ENCODE peak calls at places on chromosomes 7 and 10, in five cellular contexts. One of them, this sample, is unnamed.

GRCh38 chr7:41437257-41438196 is 265.4 kb downstream of the INHBA start:
- DNase-seq in K562: no peak
- DNase-seq in H1: no peak
- DNase-seq in GM12878: no peak
- DNase-seq in HepG2: no peak
- DNase-seq in this sample: peak

GRCh38 chr10:26474062-26474461 is 35.9 kb downstream of the APBB1IP start:
- DNase-seq in K562: no peak
- DNase-seq in H1: no peak
- DNase-seq in GM12878: no peak
- DNase-seq in HepG2: no peak
- DNase-seq in this sample: no peak

GRCh38 chr7:4282434-4283223 is 399.5 kb upstream of the FOXK1 start:
- DNase-seq in K562: no peak
- DNase-seq in H1: no peak
- DNase-seq in GM12878: no peak
- DNase-seq in HepG2: no peak
- DNase-seq in this sample: no peak

GRCh38 chr10:11320809-11321520 is 290.5 kb downstream of the USP6NL start:
- DNase-seq in K562: no peak
- DNase-seq in H1: peak
- DNase-seq in GM12878: no peak
- DNase-seq in HepG2: no peak
- DNase-seq in this sample: no peak

GRCh38 chr10:47247190-47248059 is 52.6 kb upstream of the GDF10 start:
- DNase-seq in K562: no peak
- DNase-seq in H1: peak
- DNase-seq in GM12878: no peak
- DNase-seq in HepG2: no peak
- DNase-seq in this sample: no peak

GRCh38 chr10:68327889-68328786 is 3.7 kb upstream of the HNRNPH3 start:
- DNase-seq in K562: no peak
- DNase-seq in H1: no peak
- DNase-seq in GM12878: no peak
- DNase-seq in HepG2: peak
- DNase-seq in this sample: peak

GRCh38 chr7:106765727-106766355 is 99.2 kb upstream of the PIK3CG start:
- DNase-seq in K562: no peak
- DNase-seq in H1: no peak
- DNase-seq in GM12878: no peak
- DNase-seq in HepG2: no peak
- DNase-seq in this sample: no peak

GRCh38 chr7:88243345-88243909 is 23.6 kb upstream of the SRI start:
- DNase-seq in K562: no peak
- DNase-seq in H1: peak
- DNase-seq in GM12878: peak
- DNase-seq in HepG2: peak
- DNase-seq in this sample: peak

GRCh38 chr7:135620980-135621850 is 41.1 kb upstream of the STMP1 start:
- DNase-seq in K562: peak
- DNase-seq in H1: no peak
- DNase-seq in GM12878: no peak
- DNase-seq in HepG2: peak
- DNase-seq in this sample: peak

GRCh38 chr10:16816142-16816541 is 1.1 kb downstream of the RSU1 start:
- DNase-seq in K562: peak
- DNase-seq in H1: no peak
- DNase-seq in GM12878: no peak
- DNase-seq in HepG2: no peak
- DNase-seq in this sample: no peak

GRCh38 chr7:78967046-78967445 is 486.4 kb downstream of the MAGI2 start:
- DNase-seq in K562: no peak
- DNase-seq in H1: no peak
- DNase-seq in GM12878: no peak
- DNase-seq in HepG2: no peak
- DNase-seq in this sample: no peak

GRCh38 chr7:13778967-13779366 is 210.5 kb downstream of the ETV1 start:
- DNase-seq in K562: no peak
- DNase-seq in H1: no peak
- DNase-seq in GM12878: no peak
- DNase-seq in HepG2: no peak
- DNase-seq in this sample: peak

GRCh38 chr10:46297406-46298204 is 10.8 kb downstream of the ANTXRL start:
- DNase-seq in K562: peak
- DNase-seq in H1: peak
- DNase-seq in GM12878: no peak
- DNase-seq in HepG2: no peak
- DNase-seq in this sample: no peak

GRCh38 chr7:136868496-136869005 is at the start of gene CHRM2:
- DNase-seq in K562: no peak
- DNase-seq in H1: peak
- DNase-seq in GM12878: no peak
- DNase-seq in HepG2: no peak
- DNase-seq in this sample: no peak

GRCh38 chr7:143337216-143337615 is 21.3 kb downstream of the CLCN1 start:
- DNase-seq in K562: no peak
- DNase-seq in H1: no peak
- DNase-seq in GM12878: no peak
- DNase-seq in HepG2: no peak
- DNase-seq in this sample: no peak

GRCh38 chr7:143343596-143343995 is 18.9 kb downstream of the FAM131B start:
- DNase-seq in K562: no peak
- DNase-seq in H1: no peak
- DNase-seq in GM12878: no peak
- DNase-seq in HepG2: no peak
- DNase-seq in this sample: no peak

GRCh38 chr7:143346018-143346417 is 16.5 kb downstream of the FAM131B start:
- DNase-seq in K562: no peak
- DNase-seq in H1: no peak
- DNase-seq in GM12878: no peak
- DNase-seq in HepG2: no peak
- DNase-seq in this sample: no peak

GRCh38 chr7:143345428-143345900 is 17.0 kb downstream of the FAM131B start:
- DNase-seq in K562: peak
- DNase-seq in H1: peak
- DNase-seq in GM12878: no peak
- DNase-seq in HepG2: no peak
- DNase-seq in this sample: peak

DNA sequence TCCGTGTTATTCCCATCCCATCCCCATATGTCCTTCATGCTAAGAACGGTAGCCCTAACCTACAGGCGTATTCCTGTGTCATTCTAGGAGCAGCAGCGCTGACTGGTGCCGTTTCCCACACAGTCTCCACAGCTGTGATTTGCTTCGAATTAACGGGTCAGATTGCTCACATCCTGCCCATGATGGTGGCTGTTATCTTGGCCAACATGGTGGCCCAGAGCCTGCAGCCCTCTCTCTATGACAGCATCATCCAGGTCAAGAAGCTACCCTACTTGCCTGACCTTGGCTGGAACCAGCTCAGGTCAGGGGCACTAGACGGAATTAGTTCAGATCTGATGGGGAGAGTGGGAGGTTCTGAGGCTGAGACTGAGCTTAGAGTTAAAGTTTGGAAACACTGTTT is 20.7 kb downstream of the FAM131B start:
- DNase-seq in K562: no peak
- DNase-seq in H1: no peak
- DNase-seq in GM12878: no peak
- DNase-seq in HepG2: no peak
- DNase-seq in this sample: no peak
- H3K4me2 ChIP-seq in K562: no peak
- H3K4me2 ChIP-seq in H1: no peak
- H3K4me2 ChIP-seq in GM12878: no peak
- H3K4me2 ChIP-seq in HepG2: no peak
- H3K4me2 ChIP-seq in this sample: no peak

GRCh38 chr10:61329854-61330253 is 123.3 kb downstream of the TMEM26 start:
- DNase-seq in K562: no peak
- DNase-seq in H1: no peak
- DNase-seq in GM12878: no peak
- DNase-seq in HepG2: no peak
- DNase-seq in this sample: no peak

GRCh38 chr10:61325596-61325995 is 127.6 kb downstream of the TMEM26 start:
- DNase-seq in K562: no peak
- DNase-seq in H1: no peak
- DNase-seq in GM12878: no peak
- DNase-seq in HepG2: no peak
- DNase-seq in this sample: no peak

GRCh38 chr10:61320996-61321395 is 132.2 kb downstream of the TMEM26 start:
- DNase-seq in K562: no peak
- DNase-seq in H1: no peak
- DNase-seq in GM12878: no peak
- DNase-seq in HepG2: no peak
- DNase-seq in this sample: no peak

GRCh38 chr10:61323757-61324156 is 129.4 kb downstream of the TMEM26 start:
- DNase-seq in K562: no peak
- DNase-seq in H1: no peak
- DNase-seq in GM12878: no peak
- DNase-seq in HepG2: no peak
- DNase-seq in this sample: no peak

DNA sequence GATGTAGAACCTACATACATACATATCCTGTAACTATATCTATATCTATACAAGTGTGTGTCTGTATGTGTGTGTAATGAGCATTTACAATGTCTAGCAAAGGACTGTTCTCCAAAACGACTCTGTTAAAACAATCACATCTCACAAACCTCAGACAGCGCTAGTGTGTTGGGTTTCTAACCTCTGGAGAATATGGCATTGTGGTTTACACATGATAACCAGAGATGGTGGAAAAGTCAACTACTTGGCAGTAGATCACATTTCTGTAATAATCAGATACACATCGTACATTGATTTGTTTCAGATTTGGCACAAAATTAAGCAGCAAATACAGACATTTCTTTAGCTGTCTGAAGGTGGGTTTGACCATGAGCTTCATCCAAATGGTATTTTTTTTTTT is 128.0 kb downstream of the TMEM26 start:
- DNase-seq in K562: no peak
- DNase-seq in H1: no peak
- DNase-seq in GM12878: no peak
- DNase-seq in HepG2: no peak
- DNase-seq in this sample: no peak
- TF ChIP-seq SP1 in K562: no peak
- TF ChIP-seq SP1 in H1: no peak
- TF ChIP-seq SP1 in GM12878: no peak
- TF ChIP-seq SP1 in HepG2: no peak
- TF ChIP-seq SP1 in this sample: no peak

GRCh38 chr10:50551894-50552293 is 71.9 kb downstream of the SGMS1 start:
- DNase-seq in K562: no peak
- DNase-seq in H1: no peak
- DNase-seq in GM12878: no peak
- DNase-seq in HepG2: no peak
- DNase-seq in this sample: no peak

GRCh38 chr10:50554995-50555568 is 68.7 kb downstream of the SGMS1 start:
- DNase-seq in K562: peak
- DNase-seq in H1: no peak
- DNase-seq in GM12878: no peak
- DNase-seq in HepG2: no peak
- DNase-seq in this sample: no peak

GRCh38 chr10:50552308-50552707 is 71.4 kb downstream of the SGMS1 start:
- DNase-seq in K562: no peak
- DNase-seq in H1: no peak
- DNase-seq in GM12878: no peak
- DNase-seq in HepG2: no peak
- DNase-seq in this sample: no peak

GRCh38 chr10:50554381-50554994 is 69.3 kb downstream of the SGMS1 start:
- DNase-seq in K562: no peak
- DNase-seq in H1: no peak
- DNase-seq in GM12878: no peak
- DNase-seq in HepG2: no peak
- DNase-seq in this sample: no peak

GRCh38 chr10:50552771-50553535 is 70.8 kb downstream of the SGMS1 start:
- DNase-seq in K562: no peak
- DNase-seq in H1: no peak
- DNase-seq in GM12878: no peak
- DNase-seq in HepG2: no peak
- DNase-seq in this sample: no peak
- H3K4me2 ChIP-seq in K562: peak
- H3K4me2 ChIP-seq in H1: no peak
- H3K4me2 ChIP-seq in GM12878: no peak
- H3K4me2 ChIP-seq in HepG2: no peak
- H3K4me2 ChIP-seq in this sample: no peak

GRCh38 chr10:127755758-127756157 is 18.8 kb downstream of the FOXI2 start:
- DNase-seq in K562: no peak
- DNase-seq in H1: no peak
- DNase-seq in GM12878: no peak
- DNase-seq in HepG2: no peak
- DNase-seq in this sample: no peak

GRCh38 chr10:127757033-127757432 is 20.0 kb downstream of the FOXI2 start:
- DNase-seq in K562: no peak
- DNase-seq in H1: no peak
- DNase-seq in GM12878: no peak
- DNase-seq in HepG2: no peak
- DNase-seq in this sample: peak

GRCh38 chr10:127759276-127759675 is 22.3 kb downstream of the FOXI2 start:
- DNase-seq in K562: no peak
- DNase-seq in H1: no peak
- DNase-seq in GM12878: no peak
- DNase-seq in HepG2: no peak
- DNase-seq in this sample: no peak

GRCh38 chr10:127756264-127756663 is 19.3 kb downstream of the FOXI2 start:
- DNase-seq in K562: no peak
- DNase-seq in H1: no peak
- DNase-seq in GM12878: no peak
- DNase-seq in HepG2: no peak
- DNase-seq in this sample: no peak
- TF ChIP-seq SP1 in K562: no peak
- TF ChIP-seq SP1 in H1: no peak
- TF ChIP-seq SP1 in GM12878: no peak
- TF ChIP-seq SP1 in HepG2: no peak
- TF ChIP-seq SP1 in this sample: no peak

This sample was measured in HCT116.